ENCODE peak calls at places on chromosome 10, in eight cellular contexts. H is left ventricle myocardium inferior; P is activated CD8-positive, alpha-beta T cell treated with anti-CD3 and anti-CD28 coated beads for 36 hours; B is NCI-H774; F is ovary; N is OCI-LY7; K is ELR; X is T-helper 1 cell. E is an unnamed sample.

GRCh38 chr10:71090330-71090729 is 122.0 kb upstream of the UNC5B start:
- DNase-seq in H (no peak), P (no peak), B (no peak), F (no peak), N (no peak), K (no peak), X (no peak), E (no peak)

GRCh38 chr10:129760416-129760815 is 203.7 kb downstream of the EBF3 start:
- DNase-seq in H (no peak), P (no peak), B (no peak), F (no peak), N (no peak), K (no peak), X (no peak), E (peak; percentile 27)

GRCh38 chr10:123011987-123012386 is 3.2 kb downstream of the ACADSB start:
- DNase-seq in H (no peak), P (no peak), B (no peak), F (no peak), N (no peak), K (no peak), X (no peak), E (no peak)

GRCh38 chr10:66982792-66983481 is 57.1 kb downstream of the LRRTM3 start:
- DNase-seq in H (no peak), P (no peak), B (no peak), F (no peak), N (no peak), K (no peak), X (no peak), E (no peak)

GRCh38 chr10:119113805-119114732 is 10.2 kb downstream of the DENND10 start:
- DNase-seq in H (no peak), P (no peak), B (no peak), F (no peak), N (no peak), K (peak; percentile 94), X (no peak), E (no peak)

GRCh38 chr10:70974351-70974901 is 86.1 kb upstream of the PCBD1 start:
- DNase-seq in H (no peak), P (peak; percentile 22), B (no peak), F (no peak), N (no peak), K (peak; percentile 52), X (no peak), E (no peak)

GRCh38 chr10:26468691-26469090 is 30.6 kb downstream of the APBB1IP start:
- DNase-seq in H (no peak), P (peak; percentile 71), B (no peak), F (no peak), N (peak; percentile 47), K (peak; percentile 28), X (peak; percentile 54), E (no peak)

GRCh38 chr10:27819781-27820531 is 74.3 kb upstream of the MKX start:
- DNase-seq in H (peak; percentile 61), P (no peak), B (no peak), F (peak; percentile 43), N (no peak), K (peak; percentile 53), X (no peak), E (no peak)

GRCh38 chr10:79070091-79070610 is 1.4 kb downstream of the ZMIZ1 start:
- DNase-seq in H (peak; percentile 67), P (no peak), B (no peak), F (peak; percentile 70), N (no peak), K (peak; percentile 50), X (no peak), E (peak; percentile 75)

GRCh38 chr10:86671985-86672710 is 3.8 kb downstream of the LDB3 start:
- DNase-seq in H (peak; percentile 80), P (no peak), B (no peak), F (peak; percentile 79), N (peak; percentile 41), K (no peak), X (no peak), E (no peak)